ENCODE peak calls at places on chromosomes 5 and 9, in six cellular contexts. F is activated CD8-positive, alpha-beta memory T cell treated with anti-CD3 and anti-CD28 coated beads for 48 hours; X is H54; C is pancreas; L is mesothelial cell of epicardium; K is T-helper 2 cell. D is an unnamed sample.

GRCh38 chr5:123422433-123423277 is 548 bp downstream of the CEP120 start:
- DNase-seq in K (peak; percentile 49), X (no peak), L (no peak), C (peak; percentile 46), F (no peak), D (no peak)

GRCh38 chr9:73080110-73080683 is 71.5 kb upstream of the ANXA1 start:
- DNase-seq in F (no peak), C (no peak), X (no peak), K (no peak), L (no peak), D (no peak)

GRCh38 chr5:87752362-87752761 is 339.6 kb upstream of the CCNH start:
- DNase-seq in K (no peak), F (no peak), X (no peak), L (no peak), C (no peak), D (no peak)

GRCh38 chr9:115262477-115262876 is 144.5 kb upstream of the TNC start:
- DNase-seq in C (peak; percentile 70), K (no peak), X (peak; percentile 43), L (peak; percentile 72), F (no peak), D (no peak)

GRCh38 chr9:21030389-21031035 is 928 bp downstream of the HACD4 start:
- DNase-seq in L (no peak), X (peak; percentile 23), K (peak; percentile 86), F (no peak), C (no peak), D (no peak)

GRCh38 chr5:181204561-181205401 is at the start of gene TRIM7:
- DNase-seq in X (peak; percentile 49), F (no peak), C (peak; percentile 75), L (no peak), K (peak; percentile 41), D (no peak)

GRCh38 chr5:10329808-10330481 is 22.2 kb upstream of the CMBL start:
- DNase-seq in K (no peak), F (no peak), L (no peak), X (no peak), C (peak; percentile 42), D (no peak)

GRCh38 chr9:124527781-124528180 is 20.6 kb upstream of the NR5A1 start:
- DNase-seq in X (peak; percentile 56), L (no peak), C (no peak), F (no peak), K (no peak), D (no peak)

GRCh38 chr9:88745281-88746001 is 210.5 kb downstream of the NXNL2 start:
- DNase-seq in C (no peak), F (no peak), L (no peak), K (no peak), X (no peak), D (no peak)

GRCh38 chr5:56454219-56454862 is 221.2 kb upstream of the ANKRD55 start:
- DNase-seq in X (no peak), L (no peak), C (no peak), K (peak; percentile 32), F (no peak), D (no peak)

GRCh38 chr5:12592228-12592627 is 688.0 kb upstream of the CTNND2 start:
- DNase-seq in L (no peak), C (no peak), X (no peak), K (no peak), F (no peak), D (no peak)

GRCh38 chr5:173697931-173698579 is 81.6 kb upstream of the BOD1 start:
- DNase-seq in C (peak; percentile 80), K (no peak), L (no peak), F (no peak), X (no peak), D (no peak)

GRCh38 chr5:166499452-166500240 is 1791.8 kb upstream of the WWC1 start:
- DNase-seq in C (no peak), K (no peak), L (no peak), F (no peak), X (no peak), D (no peak)

GRCh38 chr5:149423287-149424268 is 44.5 kb upstream of the IL17B start:
- DNase-seq in X (no peak), L (no peak), C (no peak), F (no peak), K (no peak), D (no peak)

GRCh38 chr9:93577045-93577939 is 908 bp downstream of the PHF2 start:
- DNase-seq in C (no peak), L (no peak), F (no peak), K (peak; percentile 33), X (peak; percentile 38), D (no peak)

GRCh38 chr5:155885199-155885598 is 441.8 kb upstream of the SGCD start:
- DNase-seq in L (no peak), F (no peak), K (no peak), C (no peak), X (no peak), D (no peak)

GRCh38 chr5:136242611-136243010 is 49.6 kb upstream of the SMIM32 start:
- DNase-seq in F (no peak), X (no peak), C (no peak), L (no peak), K (no peak), D (no peak)

GRCh38 chr9:70902705-70903131 is 218.7 kb downstream of the TRPM3 start:
- DNase-seq in C (no peak), X (peak; percentile 60), L (no peak), K (no peak), F (no peak), D (no peak)

GRCh38 chr9:9790216-9790872 is 822.5 kb downstream of the PTPRD start:
- DNase-seq in L (peak; percentile 40), X (peak; percentile 2), F (no peak), K (peak; percentile 6), C (no peak), D (no peak)

GRCh38 chr9:112333639-112334318 is 360 bp upstream of the PTBP3 start:
- DNase-seq in X (peak; percentile 81), F (peak; percentile 92), L (peak; percentile 92), K (peak; percentile 97), C (peak; percentile 93), D (peak; percentile 85)